ENCODE peak calls at places on chromosomes 3 and 15, in seven cellular contexts. Y is thyroid gland, U is ovary, G is prostate gland, F is suprapubic skin, D is transverse colon, Z is uterus. V is an unnamed sample.

GRCh38 chr3:63128380-63128779 is 149.7 kb upstream of the SYNPR start:
- DNase-seq in Y (no peak), F (no peak), Z (no peak), G (no peak), U (no peak), D (no peak), V (no peak)

GRCh38 chr3:63986147-63986546 is 37.1 kb downstream of the PSMD6 start:
- DNase-seq in F (no peak), Y (no peak), Z (no peak), U (no peak), G (no peak), D (no peak), V (no peak)

GRCh38 chr3:55036883-55037577 is 109.2 kb upstream of the LRTM1 start:
- DNase-seq in Z (no peak), F (no peak), G (no peak), U (no peak), D (no peak), Y (no peak), V (no peak)

GRCh38 chr3:31840252-31840651 is 140.8 kb downstream of the OSBPL10 start:
- DNase-seq in D (no peak), Z (no peak), G (no peak), U (no peak), F (no peak), Y (no peak), V (no peak)

GRCh38 chr3:124924741-124925140 is 9.8 kb downstream of the MUC13 start:
- DNase-seq in Y (no peak), U (no peak), G (no peak), D (no peak), Z (no peak), F (no peak), V (no peak)

GRCh38 chr15:57541805-57542504 is 49.7 kb upstream of the MYZAP start:
- DNase-seq in Y (peak), Z (peak), U (peak), D (peak), F (no peak), G (peak), V (peak)

GRCh38 chr15:29126821-29127461 is 142.7 kb downstream of the NSMCE3 start:
- DNase-seq in Z (no peak), F (no peak), D (no peak), Y (no peak), G (no peak), U (peak), V (no peak)

GRCh38 chr3:182690163-182690562 is 103.1 kb upstream of the ATP11B start:
- DNase-seq in F (no peak), Z (no peak), U (no peak), Y (no peak), G (no peak), D (no peak), V (no peak)

GRCh38 chr3:110856916-110857315 is 214.7 kb upstream of the NECTIN3 start:
- DNase-seq in U (no peak), D (no peak), G (no peak), Y (no peak), F (no peak), Z (no peak), V (no peak)

GRCh38 chr3:113157408-113157980 is 53.9 kb upstream of the BOC start:
- DNase-seq in U (no peak), G (no peak), F (peak), Y (no peak), D (no peak), Z (peak), V (peak)

GRCh38 chr3:9064853-9065252 is 101.6 kb upstream of the RAD18 start:
- DNase-seq in F (no peak), D (no peak), Y (peak), U (no peak), G (no peak), Z (no peak), V (no peak)

GRCh38 chr3:15256861-15257341 is 50.9 kb downstream of the CAPN7 start:
- DNase-seq in D (no peak), U (no peak), G (no peak), F (no peak), Y (peak), Z (no peak), V (no peak)
- TF ChIP-seq POLR2A in D (no peak), U (no peak), G (no peak), F (no peak), Y (no peak), Z (no peak), V (no peak)

DNA sequence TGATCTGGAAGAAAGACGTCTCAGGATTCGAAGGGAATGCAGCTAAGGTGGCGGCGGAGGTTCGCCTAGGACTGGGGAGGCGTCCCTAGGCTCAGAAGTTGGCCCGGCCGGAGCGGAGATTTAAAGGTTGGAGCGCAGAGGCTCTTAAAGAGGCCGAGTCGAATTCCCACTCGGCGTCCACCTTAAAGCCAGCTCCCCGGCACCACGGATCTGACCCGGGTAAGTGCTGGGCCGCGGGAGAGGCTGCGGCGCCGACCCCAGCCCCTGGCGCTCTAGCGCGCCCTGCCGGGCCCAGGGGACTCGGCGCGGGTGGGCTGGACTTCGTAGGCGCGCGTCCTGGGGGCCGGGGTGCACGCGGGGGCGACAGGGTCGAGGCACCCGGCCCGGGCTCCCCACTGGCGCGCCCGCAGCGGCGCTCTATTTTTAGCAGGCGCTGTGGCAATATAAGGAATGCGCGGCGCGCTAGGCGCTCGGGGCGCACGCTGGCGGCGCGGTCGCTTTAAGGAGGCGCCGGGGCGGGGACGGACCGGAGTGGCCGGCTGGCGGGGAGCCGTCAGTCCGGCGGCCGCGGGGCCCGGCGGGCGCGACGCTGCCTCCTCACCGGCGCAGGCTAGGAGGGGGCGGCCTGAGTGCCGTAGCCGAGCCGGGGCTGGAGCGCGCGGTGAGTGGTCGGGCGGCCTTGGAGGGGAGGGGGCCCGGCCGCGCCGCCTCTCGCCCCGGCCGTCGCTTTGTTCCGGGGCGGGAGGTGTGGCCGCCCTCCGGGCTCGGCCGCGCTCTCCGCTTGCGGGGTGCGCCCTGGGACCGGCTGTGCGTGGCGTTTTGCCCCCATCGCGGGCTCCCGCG is at the start of gene MRAS:
- DNase-seq in G (peak), Z (peak), U (peak), Y (peak), D (peak), F (peak), V (peak)
- TF ChIP-seq POLR2A in G (peak), Z (no peak), U (no peak), Y (peak), D (no peak), F (no peak), V (peak)

GRCh38 chr3:58203541-58203940 is 7.2 kb downstream of the DNASE1L3 start:
- DNase-seq in U (no peak), Z (no peak), G (no peak), Y (no peak), D (no peak), F (no peak), V (no peak)

GRCh38 chr3:58204713-58205112 is 6.1 kb downstream of the DNASE1L3 start:
- DNase-seq in Y (no peak), F (no peak), D (no peak), G (no peak), U (no peak), Z (no peak), V (no peak)

GRCh38 chr3:58200121-58200709 is 10.6 kb downstream of the DNASE1L3 start:
- DNase-seq in F (no peak), D (no peak), Z (no peak), Y (no peak), U (no peak), G (no peak), V (no peak)

GRCh38 chr3:58200846-58201355 is 9.9 kb downstream of the DNASE1L3 start:
- DNase-seq in Y (no peak), F (no peak), Z (no peak), G (no peak), U (no peak), D (no peak), V (no peak)

DNA sequence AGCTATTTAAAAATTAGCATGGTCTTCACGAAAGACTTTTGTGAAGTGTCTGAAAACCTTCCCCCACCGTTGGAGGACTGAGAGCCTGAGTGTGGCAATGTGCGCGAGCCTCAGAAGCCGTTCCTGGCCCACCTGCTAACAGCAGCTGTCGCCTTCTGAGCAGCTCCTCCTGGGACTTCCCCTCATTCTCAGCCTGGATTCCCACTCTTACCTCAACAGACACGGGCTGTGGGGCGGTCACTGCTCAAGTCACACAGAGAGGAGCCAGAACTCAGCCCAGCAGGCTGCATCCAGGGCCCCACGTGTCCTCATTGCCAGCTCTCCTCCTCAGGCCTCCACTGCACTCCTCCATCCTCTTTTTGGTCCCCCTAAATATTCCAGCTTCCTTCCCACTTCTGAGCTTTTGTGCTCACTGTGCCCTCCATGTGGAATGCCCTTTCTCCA is 7.8 kb downstream of the DNASE1L3 start:
- DNase-seq in Z (no peak), D (no peak), U (no peak), Y (no peak), F (no peak), G (no peak), V (no peak)
- TF ChIP-seq POLR2A in Z (no peak), D (no peak), U (no peak), Y (no peak), F (no peak), G (no peak), V (no peak)

DNA sequence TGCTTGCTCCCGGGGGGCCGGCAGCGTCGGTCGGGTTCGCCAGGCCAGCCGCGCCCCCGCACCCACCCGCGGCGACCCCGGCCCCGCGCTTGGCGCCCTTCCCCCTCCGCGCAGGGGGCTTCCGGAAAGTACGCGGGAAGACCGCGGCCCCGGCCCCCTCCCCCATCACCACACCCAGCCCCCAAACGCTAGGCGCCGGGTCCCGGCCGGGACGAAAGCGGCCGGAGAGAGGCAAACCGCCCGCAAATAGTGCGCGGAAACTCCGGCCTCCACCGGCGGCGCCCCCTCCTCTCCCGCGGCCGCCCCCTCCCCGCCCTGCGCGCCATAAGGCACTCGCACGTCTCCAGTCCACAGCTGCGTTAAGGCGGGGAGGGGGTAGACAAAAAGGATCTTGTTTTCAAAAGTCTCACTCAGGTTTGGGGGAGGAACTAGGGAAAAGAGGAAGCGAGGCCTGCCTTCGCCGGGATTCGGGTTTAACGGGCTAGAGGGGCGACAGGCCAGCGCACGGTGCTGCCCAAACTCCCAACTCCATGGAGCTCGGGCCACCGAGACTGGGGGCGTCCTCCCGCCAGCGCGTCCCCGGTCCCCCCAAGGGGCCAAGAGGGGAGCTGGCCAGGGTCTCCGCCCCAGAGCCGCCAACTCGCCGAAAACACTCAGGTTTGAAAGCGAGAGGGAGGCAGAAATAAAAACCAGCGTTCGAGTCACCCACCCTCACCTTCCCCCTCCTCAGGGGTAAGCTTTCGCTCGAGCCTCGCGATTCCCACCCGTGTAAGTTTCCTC is 1.8 kb downstream of the ANP32A start:
- DNase-seq in Y (peak), F (no peak), Z (peak), U (peak), G (peak), D (peak), V (peak)
- TF ChIP-seq POLR2A in Y (no peak), F (peak), Z (no peak), U (no peak), G (no peak), D (peak), V (peak)

DNA sequence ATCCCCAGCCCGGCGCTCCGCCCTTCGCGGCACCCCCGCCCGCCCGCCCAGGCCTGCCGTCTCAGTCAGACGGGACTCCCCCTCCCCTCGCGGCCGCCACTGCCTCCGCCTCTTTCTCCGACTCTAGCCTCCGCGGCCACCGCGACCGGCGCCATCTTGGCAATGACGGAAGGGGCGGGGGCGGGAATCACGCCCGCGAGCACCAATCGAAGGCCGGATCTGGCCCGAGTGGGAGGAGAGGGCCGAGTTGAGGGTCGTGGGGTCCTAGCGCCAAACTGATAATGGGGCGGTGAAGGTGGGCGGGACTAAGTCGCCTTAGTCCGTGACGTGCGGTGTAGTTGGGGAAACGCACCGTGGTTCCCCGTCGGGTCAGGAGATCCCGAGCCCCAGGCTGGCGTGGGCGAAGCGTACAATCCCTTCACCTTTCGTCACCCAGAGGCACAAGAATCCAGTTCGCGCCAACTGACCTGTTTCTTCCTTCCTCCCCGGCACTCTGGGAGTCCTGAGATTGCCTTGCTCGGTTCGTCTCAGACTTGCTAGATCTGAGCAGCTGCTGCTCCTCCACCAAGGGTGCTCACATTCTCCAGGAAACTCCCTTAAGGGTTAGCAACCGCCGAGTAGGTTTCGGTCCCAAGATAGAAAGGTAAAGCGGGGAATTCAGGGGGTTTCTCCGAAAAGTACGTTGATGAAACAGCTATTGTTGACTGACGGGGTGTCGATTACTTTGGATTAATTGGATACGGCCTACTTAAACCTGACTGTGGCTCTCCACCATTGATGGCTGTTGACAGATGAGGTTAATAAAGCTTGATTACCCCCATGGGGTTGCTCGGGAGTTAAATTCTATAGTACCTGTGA is at the start of gene DENND4A:
- DNase-seq in U (peak), Z (peak), D (peak), Y (peak), G (peak), F (peak), V (peak)
- TF ChIP-seq POLR2A in U (peak), Z (peak), D (peak), Y (no peak), G (peak), F (peak), V (peak)

GRCh38 chr15:74614744-74615312 is 808 bp upstream of the CLK3 start:
- DNase-seq in Y (peak), F (peak), G (peak), D (peak), Z (no peak), U (peak), V (peak)
- TF ChIP-seq POLR2A in Y (no peak), F (peak), G (peak), D (no peak), Z (no peak), U (no peak), V (no peak)

DNA sequence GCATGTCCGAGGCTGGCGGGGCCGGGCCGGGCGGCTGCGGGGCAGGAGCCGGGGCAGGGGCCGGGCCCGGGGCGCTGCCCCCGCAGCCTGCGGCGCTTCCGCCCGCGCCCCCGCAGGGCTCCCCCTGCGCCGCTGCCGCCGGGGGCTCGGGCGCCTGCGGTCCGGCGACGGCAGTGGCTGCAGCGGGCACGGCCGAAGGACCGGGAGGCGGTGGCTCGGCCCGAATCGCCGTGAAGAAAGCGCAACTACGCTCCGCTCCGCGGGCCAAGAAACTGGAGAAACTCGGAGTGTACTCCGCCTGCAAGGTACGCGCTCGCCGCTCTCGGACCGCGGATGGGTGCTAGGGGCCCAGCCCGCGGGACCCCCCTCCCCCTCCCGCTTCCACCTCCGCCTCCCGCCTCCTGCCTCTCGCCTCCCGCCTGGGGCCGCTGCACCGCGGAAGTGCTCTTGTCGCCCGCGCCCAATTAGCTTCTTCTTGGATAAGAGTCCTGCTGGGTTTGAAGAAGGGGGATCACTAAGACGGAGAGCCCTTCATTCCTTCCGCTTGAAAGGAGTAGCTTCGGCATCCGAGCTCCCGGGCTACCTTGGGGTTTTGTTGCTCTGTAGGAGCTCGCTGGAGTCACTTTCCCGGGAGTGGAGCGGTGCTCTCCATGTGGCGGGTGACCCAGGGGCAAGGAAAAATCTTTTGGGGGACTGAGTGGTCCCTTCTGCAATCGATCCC is 390 bp downstream of the KAT2B start:
- DNase-seq in Y (peak), U (peak), G (peak), D (peak), F (peak), Z (peak), V (peak)
- TF ChIP-seq POLR2A in Y (no peak), U (peak), G (peak), D (peak), F (peak), Z (no peak), V (peak)

GRCh38 chr15:88649286-88649733 is 10.5 kb downstream of the ISG20 start:
- DNase-seq in G (no peak), Z (peak), D (peak), U (no peak), Y (no peak), F (peak), V (no peak)
- TF ChIP-seq POLR2A in G (no peak), Z (no peak), D (no peak), U (no peak), Y (no peak), F (no peak), V (no peak)

GRCh38 chr3:46632792-46633191 is 20.5 kb downstream of the FAM240A start:
- DNase-seq in Z (no peak), G (no peak), U (no peak), Y (no peak), D (no peak), F (no peak), V (no peak)

GRCh38 chr3:46627078-46627477 is 14.8 kb downstream of the FAM240A start:
- DNase-seq in D (no peak), U (no peak), Y (no peak), F (no peak), Z (no peak), G (no peak), V (no peak)

GRCh38 chr3:46628980-46629379 is 16.7 kb downstream of the FAM240A start:
- DNase-seq in G (no peak), U (peak), D (peak), F (no peak), Z (no peak), Y (no peak), V (no peak)

GRCh38 chr3:46626039-46626438 is 13.7 kb downstream of the FAM240A start:
- DNase-seq in F (no peak), U (no peak), D (peak), Y (no peak), G (no peak), Z (no peak), V (no peak)

GRCh38 chr3:46629571-46630517 is 17.5 kb downstream of the FAM240A start:
- DNase-seq in G (peak), D (peak), Z (peak), Y (peak), F (peak), U (peak), V (peak)
- TF ChIP-seq POLR2A in G (no peak), D (no peak), Z (no peak), Y (no peak), F (no peak), U (no peak), V (no peak)

GRCh38 chr3:128878556-128879124 is 780 bp upstream of the ACAD9 start:
- DNase-seq in F (no peak), U (no peak), Y (peak), D (peak), Z (peak), G (no peak), V (peak)
- TF ChIP-seq POLR2A in F (no peak), U (no peak), Y (no peak), D (no peak), Z (no peak), G (no peak), V (no peak)